ENCODE peak calls at places on chromosomes 11 and 22, in six cellular contexts. W, B, M, I, X and O are unnamed samples.

GRCh38 chr11:127485541-127485940 is 485.0 kb upstream of the KIRREL3 start:
- DNase-seq in B (no peak), M (no peak), W (no peak), I (no peak), X (no peak), O (no peak)

GRCh38 chr11:29161216-29161615 is 855.6 kb downstream of the KCNA4 start:
- DNase-seq in B (no peak), M (peak), I (no peak), W (no peak), X (no peak), O (no peak)

GRCh38 chr11:22130462-22131053 is 62.3 kb upstream of the ANO5 start:
- DNase-seq in M (no peak), X (peak), W (no peak), I (peak), B (no peak), O (peak)

GRCh38 chr11:5620606-5621521 is 3.9 kb upstream of the TRIM34 start:
- DNase-seq in M (peak), X (no peak), B (no peak), W (no peak), I (no peak), O (no peak)

GRCh38 chr11:35187996-35188395 is 49.0 kb downstream of the CD44 start:
- DNase-seq in X (no peak), I (no peak), W (no peak), M (no peak), B (no peak), O (no peak)

GRCh38 chr11:109914809-109915653 is 178.2 kb upstream of the ZC3H12C start:
- DNase-seq in M (peak), I (peak), X (no peak), B (no peak), W (no peak), O (no peak)

GRCh38 chr11:45872513-45873356 is 12.7 kb upstream of the MAPK8IP1 start:
- DNase-seq in X (peak), B (peak), I (peak), W (no peak), M (peak), O (peak)

GRCh38 chr11:35099278-35100018 is 39.5 kb upstream of the CD44 start:
- DNase-seq in I (no peak), B (no peak), W (no peak), M (peak), X (no peak), O (no peak)

GRCh38 chr11:68632802-68633201 is 51.5 kb upstream of the GAL start:
- DNase-seq in I (peak), M (peak), W (no peak), X (peak), B (peak), O (peak)

GRCh38 chr22:39207141-39208012 is 37.4 kb downstream of the PDGFB start:
- DNase-seq in B (no peak), W (no peak), M (no peak), I (no peak), X (no peak), O (no peak)

GRCh38 chr22:31637375-31637937 is 24.6 kb downstream of the PISD start:
- DNase-seq in W (no peak), X (peak), I (peak), M (no peak), B (no peak), O (peak)

GRCh38 chr22:32475428-32476010 is 908 bp downstream of the FBXO7 start:
- DNase-seq in X (peak), W (no peak), M (peak), I (peak), B (peak), O (no peak)

GRCh38 chr11:96203567-96204365 is 139.2 kb downstream of the MAML2 start:
- DNase-seq in I (no peak), X (no peak), W (no peak), M (no peak), B (no peak), O (no peak)

GRCh38 chr11:12674571-12674935 is 332 bp downstream of the TEAD1 start:
- DNase-seq in I (no peak), M (no peak), X (peak), B (no peak), W (no peak), O (peak)

GRCh38 chr22:22248878-22249277 is 4.3 kb downstream of the VPREB1 start:
- DNase-seq in I (peak), X (peak), W (no peak), B (no peak), M (no peak), O (peak)

GRCh38 chr11:130868865-130869264 is 47.4 kb downstream of the SNX19 start:
- DNase-seq in W (no peak), X (no peak), I (no peak), B (no peak), M (no peak), O (no peak)

GRCh38 chr11:92224394-92225205 is at the start of gene FAT3:
- DNase-seq in B (peak), M (no peak), W (no peak), X (peak), I (no peak), O (no peak)

GRCh38 chr11:101049123-101049522 is 80.5 kb downstream of the PGR start:
- DNase-seq in W (no peak), I (no peak), M (no peak), X (no peak), B (no peak), O (no peak)

GRCh38 chr11:82855616-82856015 is 44.6 kb downstream of the PRCP start:
- DNase-seq in W (no peak), M (no peak), B (no peak), I (no peak), X (no peak), O (no peak)

GRCh38 chr11:60209977-60210376 is 27.1 kb upstream of the MS4A6A start:
- DNase-seq in B (no peak), W (no peak), X (no peak), M (no peak), I (no peak), O (no peak)

GRCh38 chr22:29216873-29217666 is 11.4 kb downstream of the EMID1 start:
- DNase-seq in I (peak), M (peak), X (no peak), B (no peak), W (no peak), O (no peak)

GRCh38 chr11:72781313-72782080 is 12.3 kb downstream of the STARD10 start:
- DNase-seq in M (no peak), I (peak), W (no peak), X (peak), B (peak), O (peak)

GRCh38 chr11:94705419-94705818 is 62.7 kb upstream of the AMOTL1 start:
- DNase-seq in I (no peak), X (no peak), M (no peak), B (no peak), W (no peak), O (no peak)

GRCh38 chr11:99316761-99317475 is 296.2 kb downstream of the CNTN5 start:
- DNase-seq in W (no peak), M (peak), I (no peak), X (no peak), B (no peak), O (no peak)
- TF ChIP-seq CTCF in W (no peak), M (no peak), I (no peak), X (no peak), B (no peak), O (no peak)

GRCh38 chr11:61694971-61695706 is 14.9 kb downstream of the DAGLA start:
- DNase-seq in M (no peak), W (no peak), X (no peak), I (no peak), B (no peak), O (no peak)

GRCh38 chr11:61693897-61694840 is 14.0 kb downstream of the DAGLA start:
- DNase-seq in X (no peak), I (no peak), M (no peak), B (no peak), W (no peak), O (no peak)

GRCh38 chr11:61697093-61697492 is 16.9 kb downstream of the DAGLA start:
- DNase-seq in M (no peak), X (no peak), B (no peak), W (no peak), I (no peak), O (no peak)

GRCh38 chr11:61696602-61697001 is 16.4 kb downstream of the DAGLA start:
- DNase-seq in M (no peak), B (no peak), W (no peak), I (peak), X (no peak), O (no peak)

DNA sequence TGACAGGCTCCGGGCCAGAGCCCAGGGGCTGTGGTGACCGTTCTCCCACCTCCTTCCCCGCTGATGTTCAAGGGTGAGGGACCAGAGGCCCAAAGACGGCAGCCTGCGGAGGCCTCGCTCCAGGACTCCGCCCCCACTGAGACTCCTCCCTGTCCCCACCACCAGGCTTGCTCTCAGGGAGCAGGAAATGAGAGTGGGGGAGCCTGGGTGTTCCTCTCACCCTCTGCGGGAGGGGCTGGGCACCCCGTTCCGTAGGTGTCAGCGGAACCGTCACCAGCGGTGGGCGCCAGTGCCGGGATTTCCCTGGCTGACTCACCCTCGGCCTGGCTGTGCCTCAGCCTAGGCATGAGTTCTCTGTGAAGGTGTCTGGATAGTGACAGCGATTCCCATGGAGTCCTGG is 15.7 kb downstream of the DAGLA start:
- DNase-seq in M (peak), B (no peak), W (no peak), X (peak), I (peak), O (no peak)
- TF ChIP-seq CTCF in M (no peak), B (no peak), W (peak), X (no peak), I (peak), O (no peak)

DNA sequence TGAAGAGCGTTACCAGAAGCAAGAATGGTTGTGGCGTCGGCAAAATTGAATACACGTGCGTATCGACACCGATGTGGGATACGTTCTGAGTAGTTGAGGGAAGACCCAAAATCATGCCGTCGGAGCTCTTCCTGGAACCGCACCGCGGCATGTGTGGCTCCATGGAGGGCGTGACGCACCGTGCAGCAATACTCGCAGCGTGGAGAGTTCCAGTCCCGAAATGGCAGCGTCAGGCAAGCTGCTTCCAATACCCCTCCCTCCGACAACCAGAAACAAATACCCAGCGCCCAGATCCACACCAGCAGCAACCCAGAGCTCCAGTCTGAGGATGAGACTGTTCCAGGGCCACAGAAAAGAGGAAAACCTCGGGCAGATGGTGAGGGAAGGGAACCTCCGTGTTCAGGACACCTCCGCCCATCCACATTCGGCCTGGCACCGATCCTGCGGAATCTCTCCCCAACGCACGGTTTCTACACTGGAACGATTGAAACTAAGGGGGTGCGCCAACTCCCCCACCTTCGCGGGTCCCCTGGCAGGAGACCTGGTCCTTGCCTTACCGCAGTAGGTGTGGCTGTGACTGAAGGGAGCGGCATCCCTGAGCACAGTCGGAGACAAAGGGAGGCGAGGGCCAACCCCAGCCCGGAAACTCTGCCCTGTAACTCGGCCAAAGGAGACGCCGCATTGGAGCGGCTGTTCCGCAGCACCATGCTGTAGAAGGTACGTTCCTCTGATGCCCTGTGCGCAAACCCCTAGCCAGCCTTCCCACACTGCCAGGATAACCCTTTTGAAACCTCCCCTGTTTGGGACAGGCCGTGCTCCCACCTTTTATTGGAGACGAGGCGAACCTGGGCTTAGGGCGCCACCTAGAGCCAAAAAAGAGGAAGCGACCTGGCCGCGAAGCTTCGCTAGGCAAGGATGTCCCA is 28.3 kb downstream of the DBX1 start:
- DNase-seq in W (no peak), X (peak), B (peak), I (peak), M (peak), O (peak)
- TF ChIP-seq CTCF in W (peak), X (peak), B (peak), I (peak), M (peak), O (peak)

GRCh38 chr11:129143335-129143734 is 48.8 kb downstream of the ARHGAP32 start:
- DNase-seq in M (peak), I (peak), X (no peak), W (no peak), B (no peak), O (no peak)
- TF ChIP-seq CTCF in M (no peak), I (no peak), X (no peak), W (no peak), B (no peak), O (no peak)

GRCh38 chr11:123653405-123653996 is 923 bp downstream of the SCN3B start:
- DNase-seq in W (no peak), X (no peak), I (no peak), M (no peak), B (no peak), O (no peak)
- TF ChIP-seq CTCF in W (no peak), X (no peak), I (no peak), M (peak), B (no peak), O (no peak)

GRCh38 chr11:119389611-119390254 is 8.2 kb upstream of the USP2 start:
- DNase-seq in X (no peak), B (no peak), I (no peak), M (no peak), W (no peak), O (peak)
- TF ChIP-seq CTCF in X (no peak), B (peak), I (peak), M (peak), W (peak), O (peak)